ENCODE peak calls at places on chromosomes 7 and 10, in five cellular contexts. T, Z, X, I and U are unnamed samples.

GRCh38 chr7:46032936-46033335 is 111.9 kb upstream of the IGFBP3 start:
- DNase-seq in Z (no peak), I (no peak), X (no peak), T (no peak), U (peak)

GRCh38 chr7:97116308-97116707 is 1.2 kb upstream of the SDHAF3 start:
- DNase-seq in I (no peak), X (no peak), T (no peak), Z (no peak), U (no peak)

GRCh38 chr7:116859323-116859722 is 3.1 kb upstream of the CAPZA2 start:
- DNase-seq in Z (no peak), I (no peak), X (no peak), T (no peak), U (peak)

GRCh38 chr10:110434477-110435096 is 63.1 kb upstream of the DUSP5 start:
- DNase-seq in I (no peak), T (no peak), X (no peak), Z (no peak), U (no peak)

GRCh38 chr10:132480356-132480755 is 57.2 kb upstream of the INPP5A start:
- DNase-seq in Z (no peak), X (no peak), T (no peak), I (no peak), U (no peak)

GRCh38 chr7:105454058-105454739 is 65.5 kb upstream of the SRPK2 start:
- DNase-seq in Z (no peak), I (no peak), T (no peak), X (no peak), U (peak)

GRCh38 chr10:50600286-50600685 is 23.5 kb downstream of the SGMS1 start:
- DNase-seq in X (no peak), Z (no peak), T (no peak), I (no peak), U (no peak)

GRCh38 chr10:79266543-79267312 is 80.5 kb upstream of the PPIF start:
- DNase-seq in Z (no peak), T (peak), X (no peak), I (no peak), U (peak)

GRCh38 chr7:121561717-121562116 is 165.6 kb upstream of the FAM3C start:
- DNase-seq in I (no peak), Z (no peak), X (no peak), T (no peak), U (no peak)

GRCh38 chr7:106611911-106612310 is 49.0 kb downstream of the CCDC71L start:
- DNase-seq in X (no peak), I (no peak), Z (no peak), T (no peak), U (no peak)